ENCODE peak calls at places on chromosomes 4 and X, in seven cellular contexts. R, D, F, U, E, K and P are unnamed samples.
A peak's percentile ranks its signal among the peaks of the same experiment; 100 is the strongest.

GRCh38 chrX:46913710-46914109 is 1.5 kb downstream of the JADE3 start:
- DNase-seq in R (peak; percentile 18), D (peak; percentile 47), F (no peak), U (no peak), E (peak; percentile 21), K (peak; percentile 11), P (no peak)

GRCh38 chrX:123884809-123885408 is 25.1 kb downstream of the XIAP start:
- DNase-seq in R (peak; percentile 53), D (peak; percentile 60), F (peak; percentile 85), U (no peak), E (peak; percentile 60), K (peak; percentile 66), P (no peak)

GRCh38 chrX:119757979-119758681 is at the start of gene SOWAHD:
- DNase-seq in R (peak; percentile 78), D (peak; percentile 75), F (no peak), U (peak; percentile 76), E (peak; percentile 63), K (peak; percentile 21), P (peak; percentile 34)

GRCh38 chr4:189202869-189203271 is 737.8 kb upstream of the FRG1 start:
- DNase-seq in R (no peak), D (no peak), F (no peak), U (no peak), E (no peak), K (peak; percentile 19), P (no peak)

GRCh38 chr4:147596377-147596776 is 20.8 kb upstream of the TMEM184C start:
- DNase-seq in R (no peak), D (no peak), F (peak; percentile 55), U (no peak), E (no peak), K (no peak), P (no peak)

GRCh38 chr4:78939667-78940008 is 400 bp upstream of the PAQR3 start:
- DNase-seq in R (no peak), D (no peak), F (no peak), U (no peak), E (peak; percentile 11), K (no peak), P (no peak)

GRCh38 chrX:78124304-78124703 is 15.1 kb downstream of the TAF9B start:
- DNase-seq in R (no peak), D (no peak), F (no peak), U (no peak), E (no peak), K (peak; percentile 16), P (no peak)

GRCh38 chrX:101357166-101357795 is 8.7 kb upstream of the TIMM8A start:
- DNase-seq in R (no peak), D (peak; percentile 5), F (no peak), U (no peak), E (no peak), K (peak; percentile 28), P (no peak)

GRCh38 chr4:174461438-174462106 is 60.7 kb downstream of the HPGD start:
- DNase-seq in R (peak; percentile 59), D (peak; percentile 75), F (no peak), U (no peak), E (no peak), K (peak; percentile 81), P (no peak)

GRCh38 chr4:71266090-71266794 is 72.6 kb upstream of the SLC4A4 start:
- DNase-seq in R (no peak), D (no peak), F (no peak), U (no peak), E (no peak), K (no peak), P (no peak)

GRCh38 chrX:8879750-8880149 is 78.6 kb upstream of the FAM9A start:
- DNase-seq in R (peak; percentile 40), D (peak; percentile 31), F (peak; percentile 72), U (no peak), E (peak; percentile 33), K (peak; percentile 26), P (no peak)

GRCh38 chr4:2794707-2795557 is 2.0 kb downstream of the SH3BP2 start:
- DNase-seq in R (peak; percentile 61), D (no peak), F (no peak), U (peak; percentile 79), E (no peak), K (peak; percentile 44), P (peak; percentile 67)

GRCh38 chr4:156303708-156304107 is 350.0 kb upstream of the CTSO start:
- DNase-seq in R (no peak), D (no peak), F (no peak), U (no peak), E (no peak), K (no peak), P (no peak)

GRCh38 chr4:8848507-8849265 is 23.0 kb downstream of the HMX1 start:
- DNase-seq in R (no peak), D (no peak), F (no peak), U (no peak), E (peak; percentile 17), K (no peak), P (no peak)

GRCh38 chr4:153538408-153539057 is 72.4 kb downstream of the TMEM131L start:
- DNase-seq in R (no peak), D (no peak), F (no peak), U (no peak), E (peak; percentile 61), K (no peak), P (peak; percentile 69)

GRCh38 chr4:71009091-71009490 is 15.6 kb downstream of the DCK start:
- DNase-seq in R (no peak), D (no peak), F (no peak), U (no peak), E (peak; percentile 10), K (no peak), P (no peak)

GRCh38 chr4:111066001-111066400 is 443.1 kb upstream of the PITX2 start:
- DNase-seq in R (no peak), D (no peak), F (no peak), U (no peak), E (no peak), K (no peak), P (no peak)

GRCh38 chrX:24479924-24480722 is 15.0 kb downstream of the PDK3 start:
- DNase-seq in R (peak; percentile 67), D (no peak), F (no peak), U (no peak), E (no peak), K (no peak), P (no peak)

GRCh38 chr4:15451181-15451865 is 18.4 kb upstream of the CC2D2A start:
- DNase-seq in R (no peak), D (no peak), F (no peak), U (no peak), E (no peak), K (no peak), P (no peak)

GRCh38 chr4:1592179-1593037 is 91.7 kb downstream of the FAM53A start:
- DNase-seq in R (no peak), D (no peak), F (no peak), U (peak; percentile 54), E (no peak), K (no peak), P (peak; percentile 26)

GRCh38 chr4:110617095-110617494 is 5.8 kb downstream of the PITX2 start:
- DNase-seq in R (no peak), D (no peak), F (no peak), U (no peak), E (no peak), K (no peak), P (no peak)

GRCh38 chr4:107253090-107253489 is 217.0 kb upstream of the DKK2 start:
- DNase-seq in R (no peak), D (no peak), F (no peak), U (no peak), E (no peak), K (no peak), P (no peak)
- H3K4me1 ChIP-seq in R (no peaks in the 10 kb centered on the region), D (peaks cover 3% of the 10 kb centered on the region), F (no peaks in the 10 kb centered on the region), U (no peaks in the 10 kb centered on the region), E (peaks cover 15% of the 10 kb centered on the region), K (no peaks in the 10 kb centered on the region), P (no peaks in the 10 kb centered on the region)

GRCh38 chrX:63050225-63050624 is 300.9 kb downstream of the SPIN4 start:
- DNase-seq in R (no peak), D (peak; percentile 4), F (peak; percentile 64), U (no peak), E (peak; percentile 0), K (peak; percentile 8), P (no peak)
- H3K9me3 ChIP-seq in R (no peaks in the 10 kb centered on the region), D (no peaks in the 10 kb centered on the region), F (peaks cover 2% of the 10 kb centered on the region), U (no peaks in the 10 kb centered on the region), E (no peaks in the 10 kb centered on the region), K (no peaks in the 10 kb centered on the region), P (no peaks in the 10 kb centered on the region)

GRCh38 chr4:24599275-24599674 is 14.9 kb upstream of the DHX15 start:
- DNase-seq in R (no peak), D (no peak), F (no peak), U (peak; percentile 63), E (no peak), K (no peak), P (peak; percentile 50)

GRCh38 chr4:24598025-24598424 is 13.7 kb upstream of the DHX15 start:
- DNase-seq in R (peak; percentile 85), D (peak; percentile 87), F (no peak), U (no peak), E (no peak), K (peak; percentile 84), P (no peak)

GRCh38 chr4:24594887-24595286 is 10.5 kb upstream of the DHX15 start:
- DNase-seq in R (no peak), D (peak; percentile 66), F (no peak), U (no peak), E (no peak), K (peak; percentile 85), P (no peak)

GRCh38 chr4:24601121-24601520 is 16.8 kb upstream of the DHX15 start:
- DNase-seq in R (no peak), D (no peak), F (no peak), U (no peak), E (no peak), K (no peak), P (no peak)

DNA sequence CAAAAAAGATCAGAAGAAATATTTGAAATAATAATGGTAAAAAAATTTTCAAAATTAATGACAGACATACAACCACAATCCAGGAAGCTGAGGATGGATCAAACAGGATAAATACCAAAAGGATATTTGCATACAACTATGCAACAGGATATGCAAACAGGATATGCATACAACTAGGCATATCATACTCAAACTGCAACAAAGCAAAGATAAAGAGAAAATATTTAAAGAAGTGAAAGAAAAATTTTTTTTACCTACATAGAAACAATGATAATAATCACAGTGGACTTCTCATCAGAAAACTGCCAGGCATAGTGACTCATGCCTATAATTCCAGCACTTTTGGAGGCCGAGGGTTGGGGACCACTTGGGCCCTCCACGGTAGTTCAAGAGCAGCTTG is 11.3 kb upstream of the DHX15 start:
- DNase-seq in R (no peak), D (no peak), F (no peak), U (no peak), E (no peak), K (peak; percentile 4), P (no peak)
- H3K4me1 ChIP-seq in R (peaks cover 13% of the 10 kb centered on the region), D (peaks cover 59% of the 10 kb centered on the region), F (no peaks in the 10 kb centered on the region), U (peaks cover 6% of the 10 kb centered on the region), E (no peaks in the 10 kb centered on the region), K (peaks cover 39% of the 10 kb centered on the region), P (no peaks in the 10 kb centered on the region)

GRCh38 chr4:127846765-127847164 is 33.9 kb upstream of the PLK4 start:
- DNase-seq in R (no peak), D (no peak), F (no peak), U (no peak), E (no peak), K (no peak), P (no peak)
- H3K9me3 ChIP-seq in R (no peaks in the 10 kb centered on the region), D (peaks cover 12% of the 10 kb centered on the region), F (peaks cover 27% of the 10 kb centered on the region), U (no peaks in the 10 kb centered on the region), E (peaks cover 16% of the 10 kb centered on the region), K (peaks cover 16% of the 10 kb centered on the region), P (peaks cover 27% of the 10 kb centered on the region)